ENCODE peak calls at places on chromosomes 11 and 22, in seven cellular contexts. Y, Z, L, M, J, S and B are unnamed samples. For H3K4me1, the result is how much of the 10 kb centered on the place peaks cover.

GRCh38 chr11:100680070-100680469 is 7.0 kb upstream of the ARHGAP42 start:
- DNase-seq in Y (no peak), J (no peak), S (no peak), M (no peak), Z (no peak), L (no peak), B (no peak)

GRCh38 chr11:61739413-61739812 is 13.0 kb upstream of the MYRF start:
- DNase-seq in Z (no peak), J (no peak), L (no peak), M (no peak), S (no peak), Y (no peak), B (no peak)

GRCh38 chr11:17720796-17721171 is 1.4 kb downstream of the MYOD1 start:
- DNase-seq in S (no peak), M (no peak), L (no peak), J (no peak), Z (peak), Y (no peak), B (no peak)

GRCh38 chr11:119339581-119340334 is 925 bp downstream of the C1QTNF5 start:
- DNase-seq in Z (peak), L (peak), S (peak), J (peak), Y (no peak), M (peak), B (peak)

GRCh38 chr22:25334091-25334490 is 114.7 kb downstream of the CRYBB2 start:
- DNase-seq in Y (peak), M (peak), S (no peak), L (peak), Z (peak), J (peak), B (peak)

GRCh38 chr22:36653316-36653715 is 50.2 kb downstream of the CACNG2 start:
- DNase-seq in Y (no peak), L (no peak), S (no peak), J (no peak), M (no peak), Z (no peak), B (no peak)

GRCh38 chr11:31657091-31657490 is 147.5 kb downstream of the ELP4 start:
- DNase-seq in Y (no peak), J (no peak), S (no peak), M (no peak), Z (no peak), L (no peak), B (no peak)

GRCh38 chr22:33785283-33785991 is 134.8 kb downstream of the LARGE1 start:
- DNase-seq in J (no peak), L (no peak), Y (peak), S (no peak), Z (no peak), M (no peak), B (no peak)

GRCh38 chr11:120031612-120032600 is 106.0 kb downstream of the TRIM29 start:
- DNase-seq in M (no peak), S (no peak), Y (no peak), L (no peak), Z (peak), J (no peak), B (no peak)

GRCh38 chr11:304915-305833 is 2.4 kb upstream of the IFITM2 start:
- DNase-seq in J (peak), Y (peak), Z (peak), M (peak), L (no peak), S (peak), B (peak)

GRCh38 chr11:104001474-104001873 is 35.0 kb upstream of the DDI1 start:
- DNase-seq in Z (no peak), Y (no peak), M (no peak), S (no peak), J (no peak), L (no peak), B (no peak)

GRCh38 chr11:93717501-93717900 is 23.8 kb downstream of the TAF1D start:
- DNase-seq in S (no peak), L (no peak), Z (no peak), Y (no peak), J (no peak), M (no peak), B (no peak)

GRCh38 chr22:46657655-46657953 is 37.4 kb downstream of the GRAMD4 start:
- DNase-seq in Y (no peak), S (no peak), Z (no peak), J (no peak), M (no peak), L (no peak), B (no peak)

GRCh38 chr22:19055801-19056200 is 66.4 kb downstream of the DGCR2 start:
- DNase-seq in Z (no peak), J (no peak), Y (no peak), M (no peak), S (no peak), L (peak), B (peak)

GRCh38 chr11:30605036-30605435 is 18.9 kb upstream of the MPPED2 start:
- DNase-seq in L (no peak), S (no peak), J (no peak), Z (no peak), Y (no peak), M (no peak), B (no peak)

GRCh38 chr11:19966435-19966834 is 193.8 kb downstream of the DBX1 start:
- DNase-seq in Y (no peak), J (no peak), S (no peak), L (no peak), M (no peak), Z (no peak), B (no peak)

GRCh38 chr11:69934861-69935494 is 115.8 kb upstream of the FGF3 start:
- DNase-seq in Z (peak), L (peak), J (no peak), M (no peak), Y (no peak), S (peak), B (no peak)

GRCh38 chr22:32018056-32018455 is 25.0 kb upstream of the SLC5A1 start:
- DNase-seq in Z (no peak), S (no peak), J (no peak), Y (peak), M (no peak), L (no peak), B (no peak)

GRCh38 chr22:47612136-47612910 is 849.9 kb downstream of the TBC1D22A start:
- DNase-seq in M (no peak), Z (no peak), L (no peak), S (no peak), J (no peak), Y (no peak), B (no peak)

GRCh38 chr11:30360741-30361140 is 37.8 kb downstream of the ARL14EP start:
- DNase-seq in S (no peak), J (no peak), Z (no peak), L (no peak), M (no peak), Y (peak), B (no peak)

GRCh38 chr11:64767344-64768299 is 7.8 kb upstream of the PYGM start:
- DNase-seq in M (peak), Z (peak), L (no peak), J (peak), S (peak), Y (no peak), B (peak)

GRCh38 chr11:62921573-62922188 is 518 bp upstream of the CHRM1 start:
- DNase-seq in Z (peak), M (peak), Y (no peak), S (peak), L (no peak), J (no peak), B (peak)

GRCh38 chr11:35276396-35276795 is 137.4 kb downstream of the CD44 start:
- DNase-seq in Z (peak), Y (peak), J (no peak), S (peak), L (no peak), M (no peak), B (peak)

GRCh38 chr11:44600739-44601416 is 35.4 kb downstream of the CD82 start:
- DNase-seq in J (no peak), Z (no peak), S (no peak), L (no peak), Y (no peak), M (no peak), B (no peak)

GRCh38 chr11:112555491-112556364 is 295.1 kb upstream of the PLET1 start:
- DNase-seq in L (peak), Z (peak), J (peak), M (peak), Y (peak), S (no peak), B (peak)

GRCh38 chr11:61880050-61880449 is 11.3 kb downstream of the FADS3 start:
- DNase-seq in Z (no peak), M (no peak), Y (no peak), L (no peak), S (no peak), J (no peak), B (no peak)

GRCh38 chr11:12232819-12233601 is 122.6 kb downstream of the MICAL2 start:
- DNase-seq in S (no peak), M (no peak), Z (no peak), L (no peak), J (no peak), Y (peak), B (no peak)

GRCh38 chr11:12234216-12234615 is 123.8 kb downstream of the MICAL2 start:
- DNase-seq in Z (no peak), L (no peak), S (no peak), J (peak), M (no peak), Y (no peak), B (no peak)

GRCh38 chr11:12232160-12232559 is 121.8 kb downstream of the MICAL2 start:
- DNase-seq in Y (peak), L (no peak), S (no peak), J (no peak), Z (no peak), M (no peak), B (no peak)

GRCh38 chr11:12235080-12235479 is 124.7 kb downstream of the MICAL2 start:
- DNase-seq in Y (no peak), M (no peak), S (no peak), J (no peak), L (no peak), Z (no peak), B (no peak)

DNA sequence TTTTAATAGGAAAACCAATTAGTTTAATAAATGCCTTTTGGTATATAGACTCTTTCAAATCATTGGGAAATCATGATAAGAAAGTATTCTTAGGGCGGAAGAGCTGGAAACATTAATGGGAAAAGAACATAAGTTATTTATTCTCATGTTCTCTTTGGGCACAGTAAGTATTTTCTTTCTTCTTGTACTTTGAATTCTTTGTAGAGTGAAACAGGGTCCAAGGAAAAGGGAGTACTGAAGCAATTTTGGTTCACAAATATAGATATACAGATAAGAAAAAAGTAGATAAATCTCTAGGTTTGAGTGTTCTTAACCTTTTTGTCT is 123.2 kb downstream of the MICAL2 start:
- DNase-seq in Y (no peak), S (no peak), Z (no peak), J (no peak), L (no peak), M (no peak), B (no peak)
- H3K4me1 ChIP-seq in Y (under half), S (under half), Z (under half), J (half or more), L (under half), M (under half), B (half or more)

GRCh38 chr11:16125796-16126195 is 230.6 kb downstream of the SOX6 start:
- DNase-seq in J (no peak), L (no peak), M (no peak), Y (peak), Z (no peak), S (no peak), B (no peak)

GRCh38 chr11:16126361-16126760 is 230.0 kb downstream of the SOX6 start:
- DNase-seq in Y (peak), L (no peak), Z (no peak), J (no peak), M (no peak), S (no peak), B (no peak)

GRCh38 chr11:16120008-16120407 is 236.3 kb downstream of the SOX6 start:
- DNase-seq in Z (no peak), M (no peak), Y (no peak), J (no peak), L (no peak), S (no peak), B (no peak)

DNA sequence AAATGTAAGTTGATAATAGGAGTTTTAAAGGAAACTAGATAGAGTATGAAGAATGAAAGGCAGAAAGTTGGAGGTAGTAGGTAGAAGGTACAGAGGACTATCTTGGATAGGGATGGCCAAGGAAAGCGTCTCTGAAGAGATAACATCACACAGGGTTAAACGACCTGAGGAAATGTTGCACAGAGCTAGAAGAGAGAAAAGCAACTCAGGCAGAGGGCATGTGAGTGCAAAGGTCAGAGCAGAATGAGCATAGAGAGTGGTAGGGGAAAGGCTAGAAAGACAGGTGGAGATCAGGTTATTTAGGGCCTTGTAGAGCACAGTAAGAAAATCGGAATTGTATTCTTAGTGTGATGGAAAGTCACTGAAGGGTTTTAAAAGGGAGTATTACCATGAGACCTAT is 232.0 kb downstream of the SOX6 start:
- DNase-seq in M (no peak), S (no peak), Z (no peak), J (no peak), L (no peak), Y (no peak), B (no peak)
- H3K4me1 ChIP-seq in M (under half), S (under half), Z (under half), J (under half), L (under half), Y (under half), B (under half)

DNA sequence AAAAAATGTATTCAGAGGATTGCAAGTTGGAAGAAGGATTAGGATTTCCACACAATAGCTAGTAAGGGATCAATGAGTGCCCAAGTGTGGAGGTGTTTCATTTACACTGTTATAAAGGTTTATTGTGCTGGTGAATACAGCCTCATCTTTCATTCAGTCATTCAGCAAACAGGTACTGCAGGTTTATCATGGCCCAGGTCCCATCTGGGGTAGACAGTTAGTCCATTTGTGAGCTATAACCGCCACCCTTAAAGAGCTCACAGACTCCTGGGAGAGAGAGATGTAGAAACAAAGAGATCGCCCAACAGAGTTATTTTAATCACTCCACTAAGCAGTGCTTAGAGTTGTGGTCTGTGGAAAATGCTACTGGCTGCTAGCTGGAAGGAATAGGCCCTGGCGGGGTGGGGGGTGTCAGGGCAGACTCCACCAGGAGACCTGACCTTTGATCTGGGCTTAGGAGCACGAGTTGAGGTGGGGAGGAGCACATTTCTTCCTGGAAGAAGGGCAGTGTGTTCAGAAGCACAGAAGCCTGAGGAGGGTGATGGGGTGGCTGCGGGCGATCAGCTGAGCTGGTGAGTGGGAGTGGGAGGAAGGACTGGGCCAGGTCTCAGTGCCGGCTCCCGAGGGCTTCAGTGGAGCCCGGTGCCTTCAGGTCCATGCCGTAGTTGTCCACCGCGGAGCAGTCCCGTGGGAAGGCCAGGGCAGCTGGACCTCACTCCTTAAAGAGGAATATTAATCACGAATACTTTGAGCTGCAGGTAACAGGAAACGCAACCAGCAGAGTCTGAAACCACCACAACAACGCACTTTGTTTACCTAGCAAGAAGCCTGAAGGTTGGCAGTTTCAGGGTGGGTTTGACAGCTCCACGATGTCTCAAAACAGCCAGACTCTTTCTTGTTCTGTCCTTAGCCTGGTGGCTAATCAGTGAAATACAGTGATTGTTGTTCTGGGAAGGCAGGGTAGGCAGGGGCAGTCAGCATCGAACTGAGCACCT is 11.2 kb downstream of the TOM1 start:
- DNase-seq in L (no peak), S (peak), J (no peak), M (peak), Z (no peak), Y (no peak), B (no peak)
- H3K4me1 ChIP-seq in L (under half), S (half or more), J (under half), M (under half), Z (under half), Y (under half), B (under half)

GRCh38 chr11:130118636-130119387 is 40.8 kb upstream of the ST14 start:
- DNase-seq in L (no peak), Y (no peak), J (no peak), M (no peak), Z (no peak), S (no peak), B (no peak)
- H3K4me1 ChIP-seq in L (under half), Y (under half), J (under half), M (under half), Z (under half), S (under half), B (under half)

GRCh38 chr11:68040121-68040956 is 1.5 kb downstream of the TCIRG1 start:
- DNase-seq in Z (peak), M (peak), S (peak), J (peak), L (peak), Y (no peak), B (peak)
- H3K4me1 ChIP-seq in Z (under half), M (under half), S (under half), J (under half), L (under half), Y (under half), B (half or more)

GRCh38 chr11:68367252-68367651 is 54.9 kb downstream of the LRP5 start:
- DNase-seq in S (no peak), M (no peak), Z (no peak), L (peak), Y (no peak), J (no peak), B (no peak)
- H3K4me1 ChIP-seq in S (under half), M (under half), Z (under half), L (under half), Y (under half), J (under half), B (under half)